ENCODE peak calls at places on chromosome 1, in four cellular contexts. S is IMR-90, M is GM12878, L is HepG2. Y is an unnamed sample.

GRCh38 chr1:212446333-212446732 is 13.6 kb downstream of the NENF start:
- DNase-seq in L (no peak), S (no peak), M (no peak), Y (no peak)

GRCh38 chr1:68359045-68359444 is 90.7 kb downstream of the RPE65 start:
- DNase-seq in M (no peak), L (no peak), S (peak), Y (no peak)

GRCh38 chr1:186710696-186711095 is 30.5 kb upstream of the PTGS2 start:
- DNase-seq in S (no peak), M (no peak), L (no peak), Y (no peak)

GRCh38 chr1:229060140-229060539 is 210.8 kb upstream of the RAB4A start:
- DNase-seq in M (no peak), S (no peak), L (no peak), Y (no peak)

GRCh38 chr1:175313672-175314225 is 121.2 kb upstream of the KIAA0040 start:
- DNase-seq in M (no peak), S (no peak), L (peak), Y (no peak)

GRCh38 chr1:90710579-90711536 is 6.2 kb downstream of the BARHL2 start:
- DNase-seq in L (no peak), S (no peak), M (no peak), Y (no peak)

GRCh38 chr1:147109762-147110161 is 62.5 kb downstream of the PRKAB2 start:
- DNase-seq in L (no peak), M (no peak), S (no peak), Y (no peak)

GRCh38 chr1:61313906-61314422 is 231.6 kb downstream of the NFIA start:
- DNase-seq in M (no peak), S (no peak), L (no peak), Y (no peak)

GRCh38 chr1:14733053-14733778 is 134.7 kb downstream of the KAZN start:
- DNase-seq in S (no peak), M (peak), L (peak), Y (no peak)

GRCh38 chr1:201475121-201475520 is 6.1 kb upstream of the PHLDA3 start:
- DNase-seq in M (no peak), L (peak), S (peak), Y (no peak)

GRCh38 chr1:53619088-53619810 is 119.7 kb downstream of the GLIS1 start:
- DNase-seq in S (no peak), M (no peak), L (no peak), Y (no peak)

GRCh38 chr1:205988585-205988995 is 14.6 kb downstream of the RAB7B start:
- DNase-seq in L (no peak), M (no peak), S (no peak), Y (no peak)

GRCh38 chr1:20555025-20555757 is 2.8 kb downstream of the FAM43B start:
- DNase-seq in M (no peak), L (no peak), S (peak), Y (no peak)

GRCh38 chr1:29120955-29121485 is 2.7 kb downstream of the TMEM200B start:
- DNase-seq in S (peak), L (no peak), M (no peak), Y (no peak)

GRCh38 chr1:173445656-173446055 is 31.5 kb upstream of the PRDX6 start:
- DNase-seq in L (no peak), M (no peak), S (no peak), Y (no peak)

GRCh38 chr1:83996621-83997020 is 2.3 kb downstream of the TTLL7 start:
- DNase-seq in M (no peak), S (peak), L (no peak), Y (no peak)

GRCh38 chr1:54582566-54583306 is 34.7 kb downstream of the ACOT11 start:
- DNase-seq in S (no peak), M (no peak), L (no peak), Y (no peak)

GRCh38 chr1:2890221-2890850 is 88.8 kb upstream of the TTC34 start:
- DNase-seq in L (no peak), M (no peak), S (no peak), Y (no peak)

GRCh38 chr1:154575951-154576566 is 8.5 kb downstream of the CHRNB2 start:
- DNase-seq in M (no peak), L (no peak), S (no peak), Y (no peak)

GRCh38 chr1:186325239-186325638 is 49.8 kb downstream of the TPR start:
- DNase-seq in L (peak), M (no peak), S (peak), Y (no peak)

GRCh38 chr1:21671915-21672314 is 2.8 kb upstream of the RAP1GAP start:
- DNase-seq in S (no peak), M (no peak), L (no peak), Y (no peak)

GRCh38 chr1:41383094-41383852 is 22.0 kb downstream of the FOXO6 start:
- DNase-seq in M (no peak), L (no peak), S (peak), Y (no peak)

GRCh38 chr1:22142315-22143064 is 407 bp downstream of the WNT4 start:
- DNase-seq in L (no peak), M (no peak), S (no peak), Y (peak)

GRCh38 chr1:207811920-207812720 is 60.3 kb downstream of the CD46 start:
- DNase-seq in M (no peak), L (peak), S (peak), Y (peak)

GRCh38 chr1:203368624-203369451 is 17.9 kb upstream of the FMOD start:
- DNase-seq in S (peak), M (no peak), L (no peak), Y (no peak)

GRCh38 chr1:193421487-193421886 is 235.1 kb upstream of the B3GALT2 start:
- DNase-seq in L (no peak), S (no peak), M (no peak), Y (no peak)

GRCh38 chr1:58288624-58289142 is 257.8 kb downstream of the OMA1 start:
- DNase-seq in S (no peak), L (no peak), M (no peak), Y (no peak)

GRCh38 chr1:18939398-18940302 is 16.8 kb downstream of the IFFO2 start:
- DNase-seq in S (peak), M (no peak), L (no peak), Y (no peak)

GRCh38 chr1:118047650-118048224 is 118.2 kb downstream of the WDR3 start:
- DNase-seq in S (no peak), L (no peak), M (no peak), Y (no peak)

GRCh38 chr1:169111472-169111871 is 5.0 kb downstream of the ATP1B1 start:
- DNase-seq in M (no peak), L (no peak), S (no peak), Y (no peak)

GRCh38 chr1:169110691-169111447 is 4.4 kb downstream of the ATP1B1 start:
- DNase-seq in S (peak), M (no peak), L (no peak), Y (no peak)

GRCh38 chr1:169108897-169109560 is 2.5 kb downstream of the ATP1B1 start:
- DNase-seq in M (no peak), S (peak), L (peak), Y (no peak)

GRCh38 chr1:169110265-169110664 is 3.8 kb downstream of the ATP1B1 start:
- DNase-seq in S (no peak), L (no peak), M (no peak), Y (no peak)

GRCh38 chr1:169109561-169110134 is 3.2 kb downstream of the ATP1B1 start:
- DNase-seq in S (peak), M (no peak), L (peak), Y (no peak)
- TF ChIP-seq POLR2A in S (peak), M (no peak), L (peak), Y (no peak)

DNA sequence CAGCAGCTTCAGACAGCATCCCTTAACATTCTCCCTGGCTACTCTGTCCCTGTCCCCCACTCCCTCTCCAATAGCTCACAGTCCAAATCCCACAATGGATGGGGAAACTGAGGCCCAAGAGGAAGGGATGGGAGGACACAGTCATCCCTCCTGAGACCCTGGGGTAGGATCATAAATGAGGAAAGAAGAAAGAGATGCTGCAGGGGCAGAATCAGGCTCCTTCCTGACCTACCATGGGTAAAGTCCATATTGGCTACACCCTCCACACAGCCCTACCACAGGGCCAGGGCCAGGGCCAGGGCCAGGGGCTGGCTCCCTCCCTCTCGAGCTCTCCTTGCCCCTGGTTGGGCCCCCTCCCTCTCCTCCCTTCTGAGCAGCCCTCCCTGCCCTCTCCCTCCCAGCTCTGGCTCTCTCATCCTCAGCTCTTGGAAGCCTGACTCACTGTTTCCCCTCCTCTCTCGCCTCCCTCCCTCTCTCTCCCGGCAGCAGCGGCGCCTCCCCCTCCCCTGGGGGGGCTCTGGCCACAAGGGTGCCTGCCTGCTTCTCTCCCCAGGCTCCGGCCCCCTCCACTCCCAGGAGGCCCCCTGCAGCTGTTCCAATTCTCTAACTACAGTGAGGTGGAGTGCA is 4.9 kb downstream of the AHDC1 start:
- DNase-seq in M (no peak), S (peak), L (no peak), Y (peak)
- TF ChIP-seq MXI1 in M (no peak), S (no peak), L (no peak), Y (no peak)

DNA sequence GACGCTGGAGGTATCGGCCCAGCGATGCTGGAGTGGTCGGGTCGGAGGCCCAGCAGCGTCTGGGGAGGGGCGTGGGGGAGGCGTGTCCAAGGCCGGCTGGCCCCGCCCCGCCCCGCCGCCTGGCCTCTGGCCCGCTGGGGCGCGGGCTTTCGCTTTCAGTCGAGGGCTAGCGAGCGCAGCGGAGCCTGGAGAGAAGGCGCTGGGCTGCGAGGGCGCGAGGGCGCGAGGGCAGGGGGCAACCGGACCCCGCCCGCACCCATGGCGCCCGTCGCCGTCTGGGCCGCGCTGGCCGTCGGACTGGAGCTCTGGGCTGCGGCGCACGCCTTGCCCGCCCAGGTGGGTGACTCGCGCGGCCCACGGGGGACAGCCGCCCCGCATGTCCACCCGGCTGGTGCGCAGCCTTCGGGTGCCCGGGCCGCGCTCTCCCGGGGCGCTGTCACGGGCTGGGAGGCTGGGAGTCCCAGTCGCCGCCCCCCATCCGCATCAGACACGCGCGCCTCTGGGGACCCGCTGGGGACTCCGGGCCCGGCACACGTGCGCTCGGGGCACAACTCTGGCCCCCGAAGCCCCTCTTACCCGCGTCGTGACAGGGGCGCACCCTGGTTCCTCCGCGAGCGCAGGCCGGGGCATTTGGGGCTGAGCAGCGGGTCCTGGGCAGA is at the start of gene TNFRSF1B:
- DNase-seq in S (peak), M (no peak), L (no peak), Y (peak)
- TF ChIP-seq POLR2A in S (peak), M (peak), L (no peak), Y (peak)

GRCh38 chr1:197249324-197249723 is 18.7 kb upstream of the CRB1 start:
- DNase-seq in S (no peak), L (no peak), M (no peak), Y (no peak)
- TF ChIP-seq MXI1 in S (no peak), L (no peak), M (no peak), Y (no peak)

DNA sequence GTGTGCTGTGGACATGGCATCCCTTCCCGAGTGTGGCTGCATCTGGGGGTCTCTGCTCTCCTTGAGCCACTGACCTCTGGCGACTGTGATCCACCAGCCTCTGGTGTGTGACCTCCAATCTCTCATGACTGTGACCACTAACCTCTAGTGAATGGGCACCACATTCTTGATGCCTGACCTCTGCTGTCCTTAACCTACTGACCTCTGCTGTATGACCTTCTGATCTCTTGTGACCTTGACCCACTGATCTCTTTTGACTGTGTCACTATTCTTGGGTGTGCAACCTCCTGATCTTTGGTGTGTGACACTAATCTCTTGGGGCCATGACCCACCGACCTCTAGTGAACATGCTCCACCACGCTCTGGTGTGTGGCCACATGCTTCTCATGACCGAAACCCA is 45.8 kb upstream of the KDM4A start:
- DNase-seq in M (no peak), S (no peak), L (no peak), Y (no peak)
- TF ChIP-seq POLR2A in M (no peak), S (no peak), L (no peak), Y (no peak)

DNA sequence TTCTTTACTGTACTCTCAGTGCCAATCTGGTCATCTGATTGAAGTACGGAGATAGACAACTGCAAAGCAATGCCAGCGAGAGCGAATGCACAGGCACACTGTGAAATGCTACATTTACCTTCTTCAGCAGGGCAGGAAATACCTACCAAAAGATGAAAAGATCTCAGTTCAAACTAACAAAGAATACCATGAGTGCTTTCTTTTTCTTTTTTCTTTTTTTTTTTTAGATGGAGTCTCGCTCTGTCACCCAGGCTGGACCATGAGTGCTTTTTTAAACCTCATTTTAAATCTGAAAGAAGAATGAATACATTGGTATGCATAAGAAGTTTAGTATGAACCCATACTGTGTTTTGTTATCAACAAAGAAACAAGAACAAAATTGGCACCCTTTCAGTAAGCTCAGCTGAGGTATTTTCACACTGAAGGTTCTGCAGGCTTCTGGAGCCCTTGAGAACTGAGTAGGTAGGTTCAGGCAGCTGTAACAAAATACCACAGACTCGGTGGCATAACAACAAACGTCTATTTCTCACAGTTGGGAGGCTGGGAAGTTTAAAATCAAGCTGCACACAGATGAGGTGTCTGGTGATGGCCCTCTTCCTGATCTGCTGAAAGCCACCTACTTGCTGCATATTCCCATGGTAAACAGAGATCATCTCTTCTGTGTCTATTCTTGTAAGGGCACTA is 1.7 kb upstream of the CHI3L2 start:
- DNase-seq in L (no peak), S (peak), M (no peak), Y (no peak)
- TF ChIP-seq MXI1 in L (no peak), S (no peak), M (no peak), Y (no peak)

GRCh38 chr1:246510147-246511030 is 3.3 kb upstream of the SMYD3 start:
- DNase-seq in M (no peak), S (no peak), L (no peak), Y (no peak)

GRCh38 chr1:246503341-246503740 is 3.7 kb downstream of the SMYD3 start:
- DNase-seq in M (no peak), L (no peak), S (peak), Y (no peak)

GRCh38 chr1:246506440-246506784 is 667 bp downstream of the SMYD3 start:
- DNase-seq in S (no peak), L (no peak), M (no peak), Y (no peak)

GRCh38 chr1:246508897-246509688 is 2.0 kb upstream of the SMYD3 start:
- DNase-seq in L (no peak), M (no peak), S (no peak), Y (no peak)

GRCh38 chr1:246506785-246507639 is at the start of gene SMYD3:
- DNase-seq in M (peak), L (peak), S (peak), Y (peak)
- TF ChIP-seq POLR2A in M (peak), L (peak), S (no peak), Y (peak)

GRCh38 chr1:153465728-153466625 is 5.5 kb upstream of the S100A7 start:
- DNase-seq in M (no peak), S (peak), L (peak), Y (peak)
- TF ChIP-seq MXI1 in M (no peak), S (peak), L (no peak), Y (no peak)

Y was measured in K562.